ENCODE peak calls at places on chromosomes 11 and 22, in four cellular contexts. A is neural crest cell, D is NCI-H774, M is tibial artery. Y is an unnamed sample.

GRCh38 chr22:41911292-41911611 is 3.6 kb downstream of the SHISA8 start:
- DNase-seq in M (no peak), D (no peak), A (no peak), Y (no peak)

GRCh38 chr11:47571012-47571729 is 5.8 kb downstream of the PTPMT1 start:
- DNase-seq in A (no peak), M (no peak), D (no peak), Y (no peak)

GRCh38 chr22:35841907-35842518 is 124.3 kb downstream of the APOL5 start:
- DNase-seq in M (no peak), D (no peak), A (no peak), Y (no peak)

GRCh38 chr22:38707346-38707745 is 1.6 kb downstream of the GTPBP1 start:
- DNase-seq in D (no peak), A (no peak), M (no peak), Y (no peak)

GRCh38 chr11:104534268-104534667 is 364.0 kb downstream of the CASP12 start:
- DNase-seq in D (no peak), A (no peak), M (no peak), Y (no peak)

GRCh38 chr22:37981282-37982011 is 2.9 kb downstream of the SOX10 start:
- DNase-seq in D (no peak), M (no peak), A (no peak), Y (no peak)

GRCh38 chr11:34348919-34349318 is 8.9 kb downstream of the ABTB2 start:
- DNase-seq in M (no peak), A (no peak), D (no peak), Y (no peak)

GRCh38 chr22:24107668-24108067 is 73.6 kb upstream of the SUSD2 start:
- DNase-seq in D (no peak), M (peak), A (no peak), Y (peak)

GRCh38 chr22:17705565-17706450 is 67.3 kb downstream of the BCL2L13 start:
- DNase-seq in D (no peak), M (no peak), A (no peak), Y (no peak)

GRCh38 chr22:27407369-27407985 is 394.1 kb downstream of the MN1 start:
- DNase-seq in D (no peak), A (no peak), M (no peak), Y (no peak)

GRCh38 chr11:128451651-128452470 is 135.5 kb downstream of the ETS1 start:
- DNase-seq in A (peak), M (peak), D (peak), Y (no peak)

GRCh38 chr22:17633217-17633997 is 4.9 kb upstream of the ATP6V1E1 start:
- DNase-seq in A (no peak), D (no peak), M (no peak), Y (peak)

GRCh38 chr22:46052801-46053562 is 76.0 kb upstream of the WNT7B start:
- DNase-seq in M (peak), D (no peak), A (no peak), Y (peak)

GRCh38 chr22:39535302-39535805 is 2.8 kb upstream of the RPS19BP1 start:
- DNase-seq in D (no peak), M (no peak), A (no peak), Y (no peak)

GRCh38 chr11:76803023-76803422 is 19.9 kb downstream of the TSKU start:
- DNase-seq in D (no peak), A (no peak), M (peak), Y (no peak)

GRCh38 chr22:36245805-36246356 is 6.6 kb upstream of the APOL2 start:
- DNase-seq in A (no peak), D (no peak), M (no peak), Y (no peak)

GRCh38 chr11:17597770-17598169 is 50.7 kb downstream of the OTOG start:
- DNase-seq in A (no peak), M (no peak), D (no peak), Y (no peak)

GRCh38 chr11:127651888-127652221 is 651.3 kb upstream of the KIRREL3 start:
- DNase-seq in M (no peak), A (no peak), D (no peak), Y (no peak)

GRCh38 chr22:29621761-29622526 is 18.5 kb downstream of the NF2 start:
- DNase-seq in D (no peak), A (no peak), M (no peak), Y (peak)

GRCh38 chr11:20372081-20372480 is 8.6 kb downstream of the HTATIP2 start:
- DNase-seq in D (no peak), A (no peak), M (no peak), Y (no peak)

GRCh38 chr11:76185931-76186401 is 20.3 kb downstream of the WNT11 start:
- DNase-seq in A (peak), M (peak), D (no peak), Y (no peak)

GRCh38 chr11:17273668-17274321 is 2.7 kb upstream of the NUCB2 start:
- DNase-seq in M (no peak), A (no peak), D (no peak), Y (no peak)

GRCh38 chr11:84564180-84564866 is 1062.8 kb downstream of the DLG2 start:
- DNase-seq in A (peak), D (peak), M (peak), Y (no peak)

GRCh38 chr22:40094449-40094848 is 83.3 kb upstream of the TNRC6B start:
- DNase-seq in M (no peak), D (no peak), A (no peak), Y (no peak)

GRCh38 chr22:26372890-26373289 is 56.2 kb upstream of the ASPHD2 start:
- DNase-seq in A (no peak), M (no peak), D (no peak), Y (no peak)

GRCh38 chr22:21965762-21966288 is 13.2 kb upstream of the PPM1F start:
- DNase-seq in A (no peak), M (no peak), D (no peak), Y (no peak)

GRCh38 chr22:42933783-42934144 is 76.7 kb upstream of the ARFGAP3 start:
- DNase-seq in M (no peak), D (no peak), A (no peak), Y (no peak)